ENCODE peak calls at places on chromosomes 6 and 20, in nine cellular contexts. A is Peyer's patch; O is ACHN; H is CD8-positive, alpha-beta memory T cell; M is HEK293T; K is neural crest cell; W is H4; E is NT2/D1; X is stimulated activated CD8-positive, alpha-beta memory T cell treated with anti-CD3 and anti-CD28 coated beads, Interleukin-4, amount 100 ng/mL, for 1 hour. G is an unnamed sample.

GRCh38 chr6:28311139-28311823 is 24.7 kb downstream of the ZSCAN31 start:
- DNase-seq in O (no peak), W (no peak), A (no peak), X (no peak), K (no peak), M (no peak), H (no peak), E (peak), G (no peak)

GRCh38 chr6:69286341-69286740 is 510.5 kb downstream of the LMBRD1 start:
- DNase-seq in E (no peak), A (no peak), W (no peak), K (no peak), X (no peak), H (no peak), O (no peak), M (no peak), G (no peak)

GRCh38 chr20:33305591-33306057 is 22.6 kb downstream of the BPIFB1 start:
- DNase-seq in O (no peak), K (no peak), H (no peak), W (peak), E (no peak), X (no peak), A (no peak), M (no peak), G (no peak)

GRCh38 chr6:28212510-28213212 is 12.4 kb upstream of the ZSCAN9 start:
- DNase-seq in A (peak), X (no peak), M (peak), E (peak), H (no peak), W (peak), K (peak), O (peak), G (peak)

GRCh38 chr20:34569598-34569997 is 11.1 kb downstream of the MAP1LC3A start:
- DNase-seq in H (no peak), O (no peak), W (no peak), M (no peak), E (no peak), K (no peak), X (no peak), A (no peak), G (no peak)

GRCh38 chr6:148251286-148251685 is 91.4 kb upstream of the SASH1 start:
- DNase-seq in E (no peak), H (no peak), M (peak), O (peak), A (no peak), K (no peak), W (peak), X (no peak), G (peak)

GRCh38 chr6:169807699-169808607 is 56.5 kb downstream of the ERMARD start:
- DNase-seq in M (no peak), O (no peak), A (peak), H (no peak), E (no peak), X (no peak), W (no peak), K (no peak), G (no peak)

GRCh38 chr6:140669321-140669720 is 1294.9 kb upstream of the CITED2 start:
- DNase-seq in A (no peak), H (no peak), O (no peak), X (no peak), W (no peak), E (no peak), M (no peak), K (no peak), G (no peak)

GRCh38 chr6:133833905-133834304 is 55.0 kb upstream of the TCF21 start:
- DNase-seq in X (no peak), E (no peak), H (no peak), M (no peak), K (no peak), O (no peak), W (no peak), A (no peak), G (no peak)

GRCh38 chr6:30804333-30804732 is 60.0 kb upstream of the IER3 start:
- DNase-seq in W (no peak), K (no peak), M (no peak), A (no peak), E (no peak), O (no peak), H (no peak), X (no peak), G (no peak)

GRCh38 chr20:34663213-34663943 is 13.5 kb downstream of the PIGU start:
- DNase-seq in A (no peak), E (no peak), H (no peak), X (no peak), W (no peak), K (no peak), O (no peak), M (peak), G (peak)

GRCh38 chr6:42928748-42929087 is 562 bp upstream of the CNPY3 start:
- DNase-seq in K (no peak), O (peak), H (no peak), E (no peak), W (peak), A (no peak), X (no peak), M (peak), G (no peak)

GRCh38 chr6:27562027-27562410 is 89.1 kb upstream of the ZNF184 start:
- DNase-seq in M (no peak), E (no peak), H (no peak), X (no peak), K (no peak), W (no peak), O (no peak), A (no peak), G (no peak)

GRCh38 chr6:123715243-123715863 is 78.6 kb upstream of the TRDN start:
- DNase-seq in W (peak), X (no peak), O (peak), A (no peak), E (peak), K (peak), H (no peak), M (peak), G (peak)

GRCh38 chr20:49717693-49718092 is 4.0 kb upstream of the B4GALT5 start:
- DNase-seq in O (no peak), K (no peak), X (no peak), A (no peak), M (no peak), E (no peak), W (peak), H (no peak), G (no peak)

GRCh38 chr20:58690851-58691250 is 1.7 kb upstream of the NPEPL1 start:
- DNase-seq in M (no peak), W (no peak), O (no peak), K (no peak), A (no peak), E (no peak), H (no peak), X (no peak), G (no peak)

GRCh38 chr6:41370488-41371111 is 35.2 kb downstream of the NCR2 start:
- DNase-seq in A (no peak), K (no peak), M (no peak), W (no peak), X (no peak), O (no peak), H (no peak), E (no peak), G (no peak)

GRCh38 chr6:122025104-122025503 is 374.3 kb upstream of the HSF2 start:
- DNase-seq in K (no peak), H (no peak), X (no peak), A (no peak), W (no peak), E (no peak), M (no peak), O (no peak), G (no peak)

GRCh38 chr6:132365319-132365907 is 35.9 kb downstream of the MOXD1 start:
- DNase-seq in O (no peak), K (no peak), W (no peak), X (no peak), H (no peak), M (peak), E (peak), A (no peak), G (no peak)

GRCh38 chr6:11994875-11995461 is 17.1 kb upstream of the HIVEP1 start:
- DNase-seq in A (no peak), E (no peak), O (no peak), W (no peak), H (no peak), K (no peak), X (no peak), M (no peak), G (no peak)

GRCh38 chr6:11403035-11403601 is 134.4 kb upstream of the TMEM170B start:
- DNase-seq in H (no peak), K (no peak), X (no peak), M (no peak), E (no peak), O (no peak), A (no peak), W (no peak), G (no peak)

GRCh38 chr6:8627085-8627861 is 191.9 kb upstream of the SLC35B3 start:
- DNase-seq in W (peak), A (no peak), O (peak), M (no peak), X (no peak), H (no peak), K (no peak), E (no peak), G (no peak)

G was measured in NCI-H2227 treated with DMSO at 0.1 percent for 48 hours.